ENCODE peak calls at places on chromosome 7, in six cellular contexts. V is tibial nerve, E is right lobe of liver, Z is left ventricle myocardium inferior, Y is body of pancreas, K is suprapubic skin. M is an unnamed sample.

GRCh38 chr7:108596560-108596959 is 26.9 kb downstream of the DNAJB9 start:
- DNase-seq in V (no peak), Z (no peak), Y (no peak), K (no peak), E (no peak), M (no peak)

GRCh38 chr7:11168622-11169170 is 195.0 kb downstream of the PHF14 start:
- DNase-seq in Y (no peak), Z (no peak), E (no peak), K (no peak), V (no peak), M (no peak)

GRCh38 chr7:43535810-43536585 is 46.9 kb upstream of the STK17A start:
- DNase-seq in E (no peak), Y (no peak), K (no peak), Z (no peak), V (no peak), M (no peak)

GRCh38 chr7:158112571-158113320 is 474.9 kb downstream of the PTPRN2 start:
- DNase-seq in V (no peak), Z (no peak), E (no peak), Y (no peak), K (no peak), M (no peak)

GRCh38 chr7:28626629-28627262 is 214.4 kb downstream of the CREB5 start:
- DNase-seq in K (no peak), Y (no peak), Z (no peak), E (no peak), V (no peak), M (peak; percentile 17)

GRCh38 chr7:5525271-5526189 is 101.9 kb upstream of the TNRC18 start:
- DNase-seq in K (no peak), Z (no peak), Y (peak; percentile 55), V (no peak), E (no peak), M (no peak)

GRCh38 chr7:21300692-21301091 is 127.2 kb upstream of the SP4 start:
- DNase-seq in Z (no peak), V (no peak), Y (no peak), E (no peak), K (no peak), M (no peak)

GRCh38 chr7:41828911-41829310 is 126.0 kb upstream of the INHBA start:
- DNase-seq in K (no peak), E (no peak), Z (no peak), V (no peak), Y (no peak), M (no peak)

GRCh38 chr7:11605749-11606148 is 226.2 kb downstream of the THSD7A start:
- DNase-seq in Y (no peak), Z (no peak), K (no peak), V (no peak), E (no peak), M (no peak)

GRCh38 chr7:50769160-50769484 is 13.6 kb downstream of the GRB10 start:
- DNase-seq in E (no peak), K (no peak), V (no peak), Z (no peak), Y (no peak), M (no peak)

GRCh38 chr7:27181176-27181520 is 3.9 kb downstream of the HOXA11 start:
- DNase-seq in Y (peak; percentile 2), E (no peak), Z (no peak), K (peak; percentile 63), V (peak; percentile 18), M (no peak)

GRCh38 chr7:120740348-120740747 is 117.6 kb downstream of the TSPAN12 start:
- DNase-seq in Z (no peak), K (no peak), E (no peak), V (no peak), Y (no peak), M (no peak)

GRCh38 chr7:108234981-108235450 is 104.9 kb upstream of the LAMB4 start:
- DNase-seq in Z (no peak), V (no peak), Y (no peak), K (no peak), E (no peak), M (no peak)

GRCh38 chr7:112790651-112790973 is 419 bp upstream of the TMEM168 start:
- DNase-seq in K (no peak), Z (no peak), Y (no peak), V (no peak), E (no peak), M (no peak)

GRCh38 chr7:22296916-22297315 is 60.0 kb downstream of the RAPGEF5 start:
- DNase-seq in Y (no peak), E (no peak), K (no peak), Z (no peak), V (no peak), M (no peak)

GRCh38 chr7:138246391-138246790 is 170.1 kb downstream of the AKR1D1 start:
- DNase-seq in K (no peak), Y (no peak), V (no peak), Z (no peak), E (no peak), M (no peak)

GRCh38 chr7:41238851-41239331 is 464.0 kb downstream of the INHBA start:
- DNase-seq in Y (no peak), Z (no peak), V (no peak), E (no peak), K (no peak), M (no peak)

GRCh38 chr7:116980354-116980753 is 27.1 kb downstream of the ST7 start:
- DNase-seq in E (no peak), Z (no peak), V (no peak), K (no peak), Y (no peak), M (no peak)

GRCh38 chr7:116979430-116979829 is 26.1 kb downstream of the ST7 start:
- DNase-seq in E (no peak), Y (no peak), Z (no peak), V (no peak), K (no peak), M (no peak)

GRCh38 chr7:116977172-116977571 is 23.9 kb downstream of the ST7 start:
- DNase-seq in V (no peak), E (no peak), Y (no peak), K (no peak), Z (no peak), M (no peak)

GRCh38 chr7:116981887-116982430 is 28.7 kb downstream of the ST7 start:
- DNase-seq in V (no peak), Z (no peak), K (no peak), E (no peak), Y (no peak), M (no peak)

GRCh38 chr7:116978006-116978405 is 24.7 kb downstream of the ST7 start:
- DNase-seq in Z (no peak), K (no peak), V (no peak), E (no peak), Y (no peak), M (no peak)
- H3K36me3 ChIP-seq in Z (no peaks in the 10 kb centered on the region), K (no peaks in the 10 kb centered on the region), V (no peaks in the 10 kb centered on the region), E (no peaks in the 10 kb centered on the region), Y (no peaks in the 10 kb centered on the region), M (no peaks in the 10 kb centered on the region)

DNA sequence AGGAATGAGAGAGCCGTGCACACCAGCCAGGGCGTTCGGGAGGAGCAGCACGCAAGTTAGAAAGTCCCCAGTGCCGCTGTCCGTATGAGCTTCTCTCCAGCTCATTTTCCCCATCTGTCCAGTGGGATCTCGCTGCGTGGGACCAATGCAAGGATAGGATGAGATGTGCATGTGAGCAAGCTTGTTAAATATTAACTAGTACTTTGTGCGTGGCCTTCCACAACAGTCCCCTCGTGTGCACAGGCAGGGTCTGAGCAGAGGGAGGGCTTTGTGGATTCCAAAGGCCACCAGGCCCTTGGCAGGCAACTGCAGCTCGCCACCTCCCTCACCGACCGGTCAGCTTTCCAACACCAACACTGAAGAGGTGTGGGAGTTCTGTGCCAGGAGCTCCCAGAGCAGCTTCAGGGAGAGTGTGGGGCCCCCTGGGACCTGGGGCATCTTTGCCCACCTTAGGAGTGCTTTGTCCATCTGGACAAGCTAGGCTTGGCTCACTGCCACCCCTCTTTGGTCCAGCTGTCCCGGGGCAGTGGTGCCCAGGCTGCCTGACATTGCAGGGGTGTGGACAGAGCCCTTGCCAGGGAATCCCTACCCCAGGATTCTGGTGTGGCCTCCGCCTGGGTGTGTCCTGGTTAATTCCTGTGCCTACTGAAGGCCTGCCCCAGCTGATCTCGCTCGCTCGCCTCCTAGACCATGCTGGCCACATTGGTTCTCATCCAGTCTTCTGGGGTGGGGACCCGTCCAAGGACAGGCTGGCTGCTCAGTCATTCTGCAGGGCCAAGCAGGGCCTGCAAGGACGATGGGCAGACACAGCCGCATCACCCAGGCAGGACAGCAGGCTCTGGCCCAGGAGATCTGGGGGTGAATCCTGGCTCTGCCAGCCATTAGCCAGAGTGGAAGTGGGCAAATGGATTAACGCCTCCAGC is 5.3 kb downstream of the FAM20C start:
- DNase-seq in K (no peak), Z (no peak), V (no peak), Y (no peak), E (peak; percentile 80), M (no peak)
- H3K36me3 ChIP-seq in K (peaks cover 55% of the 10 kb centered on the region), Z (peaks cover 67% of the 10 kb centered on the region), V (peaks cover 4% of the 10 kb centered on the region), Y (peaks cover 8% of the 10 kb centered on the region), E (peaks cover 66% of the 10 kb centered on the region), M (no peaks in the 10 kb centered on the region)

DNA sequence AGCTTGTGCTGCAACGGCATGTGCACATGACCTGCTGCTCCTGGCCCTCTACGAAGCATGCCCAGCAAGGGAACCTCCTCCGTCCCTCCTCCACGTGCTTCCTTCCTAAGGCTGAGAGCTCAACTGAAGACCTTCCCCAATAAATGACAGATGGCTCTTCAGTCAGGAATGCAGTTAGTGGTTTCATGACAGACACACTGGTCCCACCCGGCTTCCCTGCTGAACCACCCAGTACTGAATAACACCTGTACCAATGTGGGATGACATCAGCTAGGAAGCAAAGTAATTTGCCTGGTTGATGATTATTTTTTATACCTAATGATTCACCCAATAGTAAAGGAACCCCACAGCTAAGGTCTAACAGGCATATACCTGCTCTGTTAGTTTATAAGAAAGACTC is 69.1 kb downstream of the SCRN1 start:
- DNase-seq in Z (no peak), E (no peak), K (no peak), Y (no peak), V (no peak), M (no peak)
- H3K36me3 ChIP-seq in Z (peaks cover 8% of the 10 kb centered on the region), E (no peaks in the 10 kb centered on the region), K (peaks cover 8% of the 10 kb centered on the region), Y (peaks cover 2% of the 10 kb centered on the region), V (no peaks in the 10 kb centered on the region), M (no peaks in the 10 kb centered on the region)

GRCh38 chr7:101179780-101180755 is at the start of gene NAT16:
- DNase-seq in K (no peak), E (no peak), V (no peak), Y (no peak), Z (no peak), M (no peak)
- H3K36me3 ChIP-seq in K (no peaks in the 10 kb centered on the region), E (no peaks in the 10 kb centered on the region), V (no peaks in the 10 kb centered on the region), Y (no peaks in the 10 kb centered on the region), Z (no peaks in the 10 kb centered on the region), M (no peaks in the 10 kb centered on the region)

DNA sequence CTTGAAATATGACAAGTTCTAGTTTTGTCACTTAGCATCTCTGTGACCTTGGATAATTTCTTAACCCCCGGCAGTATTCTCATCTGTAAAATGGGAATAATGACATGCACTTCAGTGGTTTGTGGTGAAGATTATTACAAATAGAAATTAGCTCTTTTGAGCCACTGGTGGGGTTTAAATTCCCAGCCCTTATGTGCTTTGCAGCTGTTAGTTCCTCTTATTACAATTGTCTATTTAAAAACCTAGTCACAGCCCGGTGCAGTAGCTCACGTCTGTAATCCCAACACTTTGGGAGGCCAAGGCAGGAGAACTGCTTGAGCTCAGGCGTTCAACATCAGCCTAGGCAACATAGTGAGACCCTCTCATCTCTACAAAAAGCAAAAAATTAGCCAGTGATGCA is 30.1 kb downstream of the CAV1 start:
- DNase-seq in Z (no peak), K (no peak), E (no peak), Y (no peak), V (no peak), M (no peak)
- H3K36me3 ChIP-seq in Z (peaks cover 47% of the 10 kb centered on the region), K (peaks cover 15% of the 10 kb centered on the region), E (no peaks in the 10 kb centered on the region), Y (no peaks in the 10 kb centered on the region), V (no peaks in the 10 kb centered on the region), M (no peaks in the 10 kb centered on the region)

GRCh38 chr7:45106820-45107219 is 4.7 kb downstream of the TBRG4 start:
- DNase-seq in V (no peak), Z (no peak), Y (no peak), K (no peak), E (no peak), M (no peak)
- H3K36me3 ChIP-seq in V (peaks cover 57% of the 10 kb centered on the region), Z (peaks cover 72% of the 10 kb centered on the region), Y (peaks cover 45% of the 10 kb centered on the region), K (peaks cover 73% of the 10 kb centered on the region), E (peaks cover 73% of the 10 kb centered on the region), M (no peaks in the 10 kb centered on the region)

M was measured in testis.